ENCODE peak calls at places on chromosomes 13 and 19, in eight cellular contexts. One of them, this sample, is unnamed.

GRCh38 chr13:27379694-27380596 is 44.5 kb upstream of the GTF3A start:
- DNase-seq in left ventricle myocardium superior: peak; percentile 53
- DNase-seq in stimulated activated CD8-positive, alpha-beta memory T cell treated with anti-CD3 and anti-CD28 coated beads, Interleukin-15, amount 100 ng/mL, for 24 hours: no peak
- DNase-seq in NCI-H1105: peak; percentile 16
- DNase-seq in activated T-helper 9 cell treated with anti-CD3 and anti-CD28 coated beads, Interleukin-2, amount 50 U/mL, for 16 hours: no peak
- DNase-seq in AG10803: peak; percentile 59
- DNase-seq in HS-5: no peak
- DNase-seq in choroid plexus epithelial cell: peak; percentile 54
- DNase-seq in this sample: peak; percentile 69

GRCh38 chr13:112177459-112177858 is 110.5 kb downstream of the SOX1 start:
- DNase-seq in activated T-helper 9 cell treated with anti-CD3 and anti-CD28 coated beads, Interleukin-2, amount 50 U/mL, for 16 hours: no peak
- DNase-seq in choroid plexus epithelial cell: no peak
- DNase-seq in AG10803: no peak
- DNase-seq in NCI-H1105: no peak
- DNase-seq in HS-5: no peak
- DNase-seq in left ventricle myocardium superior: no peak
- DNase-seq in stimulated activated CD8-positive, alpha-beta memory T cell treated with anti-CD3 and anti-CD28 coated beads, Interleukin-15, amount 100 ng/mL, for 24 hours: no peak
- DNase-seq in this sample: no peak

GRCh38 chr13:74134777-74135305 is 637 bp upstream of the KLF12 start:
- DNase-seq in NCI-H1105: peak; percentile 54
- DNase-seq in AG10803: no peak
- DNase-seq in stimulated activated CD8-positive, alpha-beta memory T cell treated with anti-CD3 and anti-CD28 coated beads, Interleukin-15, amount 100 ng/mL, for 24 hours: peak; percentile 33
- DNase-seq in HS-5: no peak
- DNase-seq in activated T-helper 9 cell treated with anti-CD3 and anti-CD28 coated beads, Interleukin-2, amount 50 U/mL, for 16 hours: peak; percentile 59
- DNase-seq in choroid plexus epithelial cell: no peak
- DNase-seq in left ventricle myocardium superior: peak; percentile 81
- DNase-seq in this sample: no peak

GRCh38 chr13:42173789-42174343 is 98.1 kb upstream of the AKAP11 start:
- DNase-seq in activated T-helper 9 cell treated with anti-CD3 and anti-CD28 coated beads, Interleukin-2, amount 50 U/mL, for 16 hours: no peak
- DNase-seq in NCI-H1105: no peak
- DNase-seq in left ventricle myocardium superior: no peak
- DNase-seq in AG10803: no peak
- DNase-seq in HS-5: no peak
- DNase-seq in choroid plexus epithelial cell: peak; percentile 26
- DNase-seq in stimulated activated CD8-positive, alpha-beta memory T cell treated with anti-CD3 and anti-CD28 coated beads, Interleukin-15, amount 100 ng/mL, for 24 hours: no peak
- DNase-seq in this sample: no peak

GRCh38 chr19:23460656-23461055 is 65.4 kb upstream of the ZNF91 start:
- DNase-seq in stimulated activated CD8-positive, alpha-beta memory T cell treated with anti-CD3 and anti-CD28 coated beads, Interleukin-15, amount 100 ng/mL, for 24 hours: no peak
- DNase-seq in activated T-helper 9 cell treated with anti-CD3 and anti-CD28 coated beads, Interleukin-2, amount 50 U/mL, for 16 hours: no peak
- DNase-seq in choroid plexus epithelial cell: no peak
- DNase-seq in HS-5: no peak
- DNase-seq in AG10803: no peak
- DNase-seq in NCI-H1105: no peak
- DNase-seq in left ventricle myocardium superior: no peak
- DNase-seq in this sample: no peak

GRCh38 chr19:470701-471100 is 9.9 kb upstream of the SHC2 start:
- DNase-seq in left ventricle myocardium superior: peak; percentile 23
- DNase-seq in stimulated activated CD8-positive, alpha-beta memory T cell treated with anti-CD3 and anti-CD28 coated beads, Interleukin-15, amount 100 ng/mL, for 24 hours: no peak
- DNase-seq in HS-5: no peak
- DNase-seq in AG10803: no peak
- DNase-seq in NCI-H1105: no peak
- DNase-seq in choroid plexus epithelial cell: no peak
- DNase-seq in activated T-helper 9 cell treated with anti-CD3 and anti-CD28 coated beads, Interleukin-2, amount 50 U/mL, for 16 hours: no peak
- DNase-seq in this sample: no peak

GRCh38 chr19:17615889-17616685 is 60.6 kb downstream of the COLGALT1 start:
- DNase-seq in AG10803: no peak
- DNase-seq in choroid plexus epithelial cell: no peak
- DNase-seq in NCI-H1105: no peak
- DNase-seq in left ventricle myocardium superior: no peak
- DNase-seq in stimulated activated CD8-positive, alpha-beta memory T cell treated with anti-CD3 and anti-CD28 coated beads, Interleukin-15, amount 100 ng/mL, for 24 hours: no peak
- DNase-seq in HS-5: no peak
- DNase-seq in activated T-helper 9 cell treated with anti-CD3 and anti-CD28 coated beads, Interleukin-2, amount 50 U/mL, for 16 hours: no peak
- DNase-seq in this sample: no peak

GRCh38 chr13:74573654-74574053 is 439.4 kb upstream of the KLF12 start:
- DNase-seq in stimulated activated CD8-positive, alpha-beta memory T cell treated with anti-CD3 and anti-CD28 coated beads, Interleukin-15, amount 100 ng/mL, for 24 hours: no peak
- DNase-seq in activated T-helper 9 cell treated with anti-CD3 and anti-CD28 coated beads, Interleukin-2, amount 50 U/mL, for 16 hours: no peak
- DNase-seq in NCI-H1105: no peak
- DNase-seq in left ventricle myocardium superior: peak; percentile 29
- DNase-seq in HS-5: no peak
- DNase-seq in choroid plexus epithelial cell: no peak
- DNase-seq in AG10803: no peak
- DNase-seq in this sample: no peak

GRCh38 chr13:112583592-112584277 is 4.2 kb downstream of the TUBGCP3 start:
- DNase-seq in AG10803: no peak
- DNase-seq in NCI-H1105: no peak
- DNase-seq in left ventricle myocardium superior: peak; percentile 32
- DNase-seq in choroid plexus epithelial cell: no peak
- DNase-seq in stimulated activated CD8-positive, alpha-beta memory T cell treated with anti-CD3 and anti-CD28 coated beads, Interleukin-15, amount 100 ng/mL, for 24 hours: no peak
- DNase-seq in HS-5: no peak
- DNase-seq in activated T-helper 9 cell treated with anti-CD3 and anti-CD28 coated beads, Interleukin-2, amount 50 U/mL, for 16 hours: no peak
- DNase-seq in this sample: no peak

GRCh38 chr13:94822356-94822755 is 110.0 kb upstream of the SOX21 start:
- DNase-seq in NCI-H1105: no peak
- DNase-seq in left ventricle myocardium superior: no peak
- DNase-seq in activated T-helper 9 cell treated with anti-CD3 and anti-CD28 coated beads, Interleukin-2, amount 50 U/mL, for 16 hours: no peak
- DNase-seq in AG10803: no peak
- DNase-seq in stimulated activated CD8-positive, alpha-beta memory T cell treated with anti-CD3 and anti-CD28 coated beads, Interleukin-15, amount 100 ng/mL, for 24 hours: no peak
- DNase-seq in HS-5: no peak
- DNase-seq in choroid plexus epithelial cell: no peak
- DNase-seq in this sample: no peak

GRCh38 chr13:100382787-100383186 is 205.8 kb downstream of the GGACT start:
- DNase-seq in AG10803: peak; percentile 15
- DNase-seq in choroid plexus epithelial cell: peak; percentile 69
- DNase-seq in HS-5: no peak
- DNase-seq in left ventricle myocardium superior: no peak
- DNase-seq in NCI-H1105: no peak
- DNase-seq in activated T-helper 9 cell treated with anti-CD3 and anti-CD28 coated beads, Interleukin-2, amount 50 U/mL, for 16 hours: no peak
- DNase-seq in stimulated activated CD8-positive, alpha-beta memory T cell treated with anti-CD3 and anti-CD28 coated beads, Interleukin-15, amount 100 ng/mL, for 24 hours: no peak
- DNase-seq in this sample: no peak

GRCh38 chr19:591099-591958 is 1.6 kb downstream of the HCN2 start:
- DNase-seq in stimulated activated CD8-positive, alpha-beta memory T cell treated with anti-CD3 and anti-CD28 coated beads, Interleukin-15, amount 100 ng/mL, for 24 hours: no peak
- DNase-seq in AG10803: no peak
- DNase-seq in NCI-H1105: no peak
- DNase-seq in choroid plexus epithelial cell: no peak
- DNase-seq in left ventricle myocardium superior: no peak
- DNase-seq in HS-5: no peak
- DNase-seq in activated T-helper 9 cell treated with anti-CD3 and anti-CD28 coated beads, Interleukin-2, amount 50 U/mL, for 16 hours: no peak
- DNase-seq in this sample: peak; percentile 64

GRCh38 chr13:64936879-64937278 is 2293.3 kb downstream of the PCDH9 start:
- DNase-seq in AG10803: no peak
- DNase-seq in left ventricle myocardium superior: no peak
- DNase-seq in NCI-H1105: no peak
- DNase-seq in activated T-helper 9 cell treated with anti-CD3 and anti-CD28 coated beads, Interleukin-2, amount 50 U/mL, for 16 hours: no peak
- DNase-seq in stimulated activated CD8-positive, alpha-beta memory T cell treated with anti-CD3 and anti-CD28 coated beads, Interleukin-15, amount 100 ng/mL, for 24 hours: no peak
- DNase-seq in HS-5: no peak
- DNase-seq in choroid plexus epithelial cell: no peak
- DNase-seq in this sample: no peak

GRCh38 chr13:24511824-24512207 is 762 bp downstream of the PARP4 start:
- DNase-seq in NCI-H1105: no peak
- DNase-seq in activated T-helper 9 cell treated with anti-CD3 and anti-CD28 coated beads, Interleukin-2, amount 50 U/mL, for 16 hours: no peak
- DNase-seq in HS-5: no peak
- DNase-seq in choroid plexus epithelial cell: no peak
- DNase-seq in AG10803: no peak
- DNase-seq in left ventricle myocardium superior: no peak
- DNase-seq in stimulated activated CD8-positive, alpha-beta memory T cell treated with anti-CD3 and anti-CD28 coated beads, Interleukin-15, amount 100 ng/mL, for 24 hours: no peak
- DNase-seq in this sample: no peak